ENCODE peak calls at places on chromosomes 2 and 18, in eight cellular contexts. C, P, S, H, R, Q, A and E are unnamed samples.

GRCh38 chr18:59453468-59453961 is 94.5 kb upstream of the LMAN1 start:
- DNase-seq in C (no peak), P (no peak), S (no peak), H (no peak), R (peak), Q (no peak), A (no peak), E (no peak)

GRCh38 chr2:239929504-239929903 is 95.6 kb downstream of the NDUFA10 start:
- DNase-seq in C (no peak), P (no peak), S (no peak), H (peak), R (no peak), Q (no peak), A (no peak), E (no peak)

GRCh38 chr18:27579364-27579763 is 394.3 kb upstream of the CHST9 start:
- DNase-seq in C (no peak), P (no peak), S (no peak), H (no peak), R (no peak), Q (no peak), A (no peak), E (no peak)

GRCh38 chr2:235165136-235165535 is 213.3 kb downstream of the SH3BP4 start:
- DNase-seq in C (no peak), P (no peak), S (no peak), H (no peak), R (no peak), Q (no peak), A (no peak), E (no peak)

GRCh38 chr2:208064220-208064951 is 39.1 kb upstream of the PLEKHM3 start:
- DNase-seq in C (no peak), P (no peak), S (peak), H (no peak), R (peak), Q (no peak), A (no peak), E (peak)

GRCh38 chr2:148130571-148130970 is 109.7 kb downstream of the MBD5 start:
- DNase-seq in C (no peak), P (peak), S (no peak), H (no peak), R (peak), Q (no peak), A (no peak), E (peak)

GRCh38 chr2:64601027-64601767 is 52.5 kb downstream of the SERTAD2 start:
- DNase-seq in C (no peak), P (no peak), S (no peak), H (no peak), R (no peak), Q (no peak), A (no peak), E (no peak)

GRCh38 chr2:17461087-17461475 is 57.2 kb downstream of the RAD51AP2 start:
- DNase-seq in C (no peak), P (no peak), S (no peak), H (no peak), R (no peak), Q (no peak), A (no peak), E (no peak)

GRCh38 chr2:168702579-168702978 is 99.9 kb upstream of the NOSTRIN start:
- DNase-seq in C (no peak), P (no peak), S (no peak), H (no peak), R (no peak), Q (no peak), A (no peak), E (no peak)

GRCh38 chr2:224579411-224579810 is 5.8 kb downstream of the CUL3 start:
- DNase-seq in C (no peak), P (no peak), S (no peak), H (no peak), R (peak), Q (no peak), A (no peak), E (no peak)

GRCh38 chr2:47402555-47402804 is 476 bp upstream of the MSH2 start:
- DNase-seq in C (no peak), P (no peak), S (no peak), H (no peak), R (peak), Q (no peak), A (no peak), E (no peak)

GRCh38 chr18:3447035-3447894 is 2.7 kb upstream of the TGIF1 start:
- DNase-seq in C (peak), P (peak), S (no peak), H (peak), R (peak), Q (no peak), A (no peak), E (no peak)

GRCh38 chr2:58131191-58132011 is 84.8 kb downstream of the VRK2 start:
- DNase-seq in C (no peak), P (no peak), S (no peak), H (no peak), R (peak), Q (no peak), A (peak), E (no peak)

GRCh38 chr2:32743480-32744236 is 115.8 kb downstream of the TTC27 start:
- DNase-seq in C (no peak), P (no peak), S (no peak), H (no peak), R (peak), Q (no peak), A (no peak), E (no peak)

GRCh38 chr2:115190459-115190858 is 748.0 kb downstream of the DPP10 start:
- DNase-seq in C (no peak), P (no peak), S (no peak), H (no peak), R (no peak), Q (no peak), A (no peak), E (no peak)